ENCODE peak calls at places on chromosomes 11 and 22, in five cellular contexts. S is DND-41, V is left ventricle myocardium inferior, D is IMR-90, I is right lobe of liver. B is an unnamed sample. For H3K9me3, the result is how much of the 10 kb centered on the place peaks cover.

GRCh38 chr11:32960553-32961164 is 55.0 kb upstream of the DEPDC7 start:
- DNase-seq in S (no peak), V (no peak), D (peak), I (no peak), B (no peak)

GRCh38 chr22:36569999-36570398 is 41.0 kb upstream of the EIF3D start:
- DNase-seq in S (no peak), V (no peak), D (peak), I (no peak), B (no peak)

GRCh38 chr11:12801976-12802375 is 127.8 kb downstream of the TEAD1 start:
- DNase-seq in S (no peak), V (no peak), D (no peak), I (no peak), B (no peak)

GRCh38 chr11:78946945-78947914 is 372.6 kb upstream of the NARS2 start:
- DNase-seq in S (no peak), V (no peak), D (no peak), I (no peak), B (no peak)

GRCh38 chr11:2248762-2249161 is 21.6 kb downstream of the ASCL2 start:
- DNase-seq in S (no peak), V (no peak), D (no peak), I (no peak), B (no peak)

GRCh38 chr11:2122907-2123627 is 16.1 kb downstream of the IGF2 start:
- DNase-seq in S (no peak), V (no peak), D (no peak), I (peak), B (no peak)

GRCh38 chr11:60206616-60207015 is 23.7 kb upstream of the MS4A6A start:
- DNase-seq in S (no peak), V (no peak), D (no peak), I (no peak), B (no peak)

GRCh38 chr22:50718352-50718709 is 19.7 kb upstream of the ACR start:
- DNase-seq in S (no peak), V (no peak), D (no peak), I (no peak), B (no peak)

GRCh38 chr11:128171496-128171895 is 415.9 kb downstream of the ETS1 start:
- DNase-seq in S (no peak), V (no peak), D (peak), I (no peak), B (no peak)

GRCh38 chr11:73401217-73401923 is 25.2 kb downstream of the RELT start:
- DNase-seq in S (no peak), V (no peak), D (no peak), I (no peak), B (no peak)

GRCh38 chr11:130118636-130119387 is 40.8 kb upstream of the ST14 start:
- DNase-seq in S (peak), V (no peak), D (no peak), I (no peak), B (no peak)

GRCh38 chr11:128694618-128695481 is 978 bp downstream of the FLI1 start:
- DNase-seq in S (peak), V (no peak), D (no peak), I (peak), B (no peak)

GRCh38 chr11:119518746-119519382 is 95.9 kb upstream of the THY1 start:
- DNase-seq in S (peak), V (no peak), D (peak), I (no peak), B (no peak)

GRCh38 chr11:106236295-106236694 is 158.8 kb downstream of the AASDHPPT start:
- DNase-seq in S (no peak), V (no peak), D (no peak), I (no peak), B (no peak)

GRCh38 chr11:14423633-14424032 is 64.7 kb upstream of the RRAS2 start:
- DNase-seq in S (peak), V (no peak), D (peak), I (no peak), B (no peak)

GRCh38 chr11:59556883-59557205 is 45.5 kb downstream of the OR4D9 start:
- DNase-seq in S (no peak), V (no peak), D (no peak), I (no peak), B (no peak)

GRCh38 chr11:12377106-12377823 is at the start of gene PARVA:
- DNase-seq in S (no peak), V (peak), D (peak), I (peak), B (no peak)

GRCh38 chr22:24134090-24134846 is 47.0 kb upstream of the SUSD2 start:
- DNase-seq in S (peak), V (peak), D (no peak), I (no peak), B (peak)

GRCh38 chr22:27476729-27477128 is 324.8 kb downstream of the MN1 start:
- DNase-seq in S (no peak), V (no peak), D (peak), I (no peak), B (no peak)

GRCh38 chr22:31451709-31452571 is 37.7 kb downstream of the EIF4ENIF1 start:
- DNase-seq in S (no peak), V (no peak), D (peak), I (no peak), B (no peak)
- TF ChIP-seq CTCF in S (peak), V (peak), D (peak), I (peak), B (peak)

DNA sequence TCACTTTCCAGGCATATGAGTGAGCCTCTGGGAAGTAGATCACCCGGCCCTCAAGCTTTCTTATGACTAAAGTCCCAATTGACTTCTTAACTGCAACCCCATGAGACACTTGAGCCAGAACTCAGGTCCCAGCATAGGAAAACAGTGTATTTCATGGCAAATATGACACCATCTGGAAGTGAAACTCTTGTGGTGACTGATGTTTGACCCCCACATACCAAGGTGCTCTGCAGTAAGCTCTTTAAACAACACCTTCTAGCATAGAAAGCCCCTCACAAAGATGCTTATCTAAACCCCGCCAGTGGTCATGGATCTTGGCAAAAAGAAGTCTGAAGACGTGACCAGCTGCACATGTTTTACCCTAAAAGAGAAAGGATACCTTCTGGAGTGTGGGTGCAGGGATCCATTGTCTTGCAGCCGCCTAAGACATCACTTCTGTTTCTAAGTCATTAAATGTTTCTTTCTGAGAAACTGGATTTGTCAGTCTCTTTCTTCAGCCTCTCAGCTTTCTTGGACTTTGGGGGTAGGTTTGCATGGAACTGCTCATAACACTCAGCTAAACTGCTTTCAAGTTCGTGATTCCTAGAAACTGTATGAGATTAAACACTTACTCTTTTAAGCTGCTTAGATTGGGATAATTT is 7.4 kb upstream of the PELI3 start:
- DNase-seq in S (no peak), V (no peak), D (no peak), I (no peak), B (no peak)
- H3K27ac ChIP-seq in S (no peak), V (no peak), D (no peak), I (no peak), B (no peak)

GRCh38 chr22:49541451-49542230 is 286.0 kb downstream of the BRD1 start:
- DNase-seq in S (no peak), V (no peak), D (no peak), I (no peak), B (no peak)
- H3K9me3 ChIP-seq in S (under half), V (under half), D (half or more), I (under half), B (under half)

GRCh38 chr11:18564149-18564548 is 24.4 kb downstream of the UEVLD start:
- DNase-seq in S (no peak), V (no peak), D (no peak), I (no peak), B (no peak)

GRCh38 chr11:18566406-18566805 is 22.1 kb downstream of the UEVLD start:
- DNase-seq in S (no peak), V (no peak), D (peak), I (no peak), B (no peak)

GRCh38 chr11:18567081-18567480 is 21.5 kb downstream of the UEVLD start:
- DNase-seq in S (no peak), V (no peak), D (peak), I (no peak), B (no peak)

GRCh38 chr11:18563090-18563730 is 25.3 kb downstream of the UEVLD start:
- DNase-seq in S (no peak), V (no peak), D (no peak), I (no peak), B (no peak)
- TF ChIP-seq CTCF in S (no peak), V (no peak), D (no peak), I (no peak), B (no peak)

DNA sequence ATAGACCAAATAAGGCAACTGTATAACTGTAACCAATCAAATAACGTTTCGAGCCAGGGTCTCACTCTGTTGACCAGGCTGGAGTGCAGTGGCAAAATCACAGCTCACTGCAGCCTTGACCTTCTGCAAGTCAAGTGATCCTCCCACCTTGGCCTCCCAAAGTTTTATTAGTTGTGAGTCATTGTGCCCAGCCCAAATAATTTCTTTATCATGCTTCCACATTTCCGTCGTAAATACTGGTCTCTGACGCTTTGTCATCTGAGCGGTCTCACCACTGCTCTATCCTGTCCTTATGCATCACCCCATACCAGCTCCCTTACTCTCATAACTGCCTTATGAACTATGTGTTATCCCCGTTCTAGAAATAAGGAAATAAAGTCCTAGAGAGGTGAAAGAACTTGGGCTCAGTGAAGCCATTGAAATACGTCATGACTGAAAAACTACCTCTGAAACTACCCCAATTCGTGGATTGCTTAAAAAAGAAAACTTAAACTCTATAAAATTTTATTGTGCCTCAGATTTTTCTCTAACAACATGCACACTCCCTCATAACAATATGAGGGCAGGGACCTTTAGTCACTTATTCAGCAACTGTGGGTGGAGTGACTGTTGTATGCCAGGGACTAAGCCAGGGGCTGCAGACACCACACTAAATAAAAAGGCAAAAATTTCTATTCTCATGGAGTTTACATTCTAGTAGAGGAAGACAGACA is 15.8 kb upstream of the RTN4RL2 start:
- DNase-seq in S (no peak), V (no peak), D (no peak), I (no peak), B (no peak)
- H3K27ac ChIP-seq in S (no peak), V (no peak), D (no peak), I (no peak), B (no peak)

GRCh38 chr22:47918936-47919505 is 1156.6 kb downstream of the TBC1D22A start:
- DNase-seq in S (peak), V (no peak), D (no peak), I (no peak), B (no peak)

GRCh38 chr22:47918276-47918928 is 1156.0 kb downstream of the TBC1D22A start:
- DNase-seq in S (peak), V (no peak), D (no peak), I (no peak), B (no peak)

GRCh38 chr22:47921906-47922305 is 1159.5 kb downstream of the TBC1D22A start:
- DNase-seq in S (no peak), V (no peak), D (no peak), I (no peak), B (no peak)

GRCh38 chr22:47920380-47920959 is 1158.0 kb downstream of the TBC1D22A start:
- DNase-seq in S (no peak), V (no peak), D (no peak), I (no peak), B (no peak)

DNA sequence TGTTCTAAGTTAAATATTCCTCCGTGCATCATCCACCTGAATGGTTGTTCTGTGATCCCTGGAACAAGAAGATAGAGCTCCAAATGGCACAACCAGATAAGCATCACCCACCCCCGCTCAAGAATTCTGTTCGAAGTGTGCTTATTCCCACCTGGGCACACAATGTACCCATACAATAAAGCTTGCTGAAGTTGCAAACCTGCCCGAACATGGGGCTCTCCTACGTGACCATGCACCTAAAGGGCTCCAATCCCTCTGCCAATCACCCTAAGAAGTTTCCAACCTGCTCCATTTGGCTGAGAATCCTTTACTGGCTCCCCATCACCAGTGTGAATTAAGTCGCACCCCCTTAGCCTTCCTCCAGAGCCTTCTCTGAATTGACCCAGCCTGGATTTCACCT is 1157.4 kb downstream of the TBC1D22A start:
- DNase-seq in S (no peak), V (no peak), D (no peak), I (no peak), B (no peak)
- H3K9me3 ChIP-seq in S (under half), V (under half), D (half or more), I (under half), B (under half)

GRCh38 chr11:20595101-20595500 is 4.3 kb upstream of the SLC6A5 start:
- DNase-seq in S (no peak), V (no peak), D (no peak), I (no peak), B (no peak)

GRCh38 chr11:20598487-20598886 is 921 bp upstream of the SLC6A5 start:
- DNase-seq in S (no peak), V (no peak), D (no peak), I (no peak), B (no peak)

GRCh38 chr11:20597924-20598484 is 1.4 kb upstream of the SLC6A5 start:
- DNase-seq in S (no peak), V (no peak), D (no peak), I (no peak), B (no peak)

GRCh38 chr11:20597137-20597923 is 2.1 kb upstream of the SLC6A5 start:
- DNase-seq in S (no peak), V (no peak), D (no peak), I (no peak), B (no peak)

DNA sequence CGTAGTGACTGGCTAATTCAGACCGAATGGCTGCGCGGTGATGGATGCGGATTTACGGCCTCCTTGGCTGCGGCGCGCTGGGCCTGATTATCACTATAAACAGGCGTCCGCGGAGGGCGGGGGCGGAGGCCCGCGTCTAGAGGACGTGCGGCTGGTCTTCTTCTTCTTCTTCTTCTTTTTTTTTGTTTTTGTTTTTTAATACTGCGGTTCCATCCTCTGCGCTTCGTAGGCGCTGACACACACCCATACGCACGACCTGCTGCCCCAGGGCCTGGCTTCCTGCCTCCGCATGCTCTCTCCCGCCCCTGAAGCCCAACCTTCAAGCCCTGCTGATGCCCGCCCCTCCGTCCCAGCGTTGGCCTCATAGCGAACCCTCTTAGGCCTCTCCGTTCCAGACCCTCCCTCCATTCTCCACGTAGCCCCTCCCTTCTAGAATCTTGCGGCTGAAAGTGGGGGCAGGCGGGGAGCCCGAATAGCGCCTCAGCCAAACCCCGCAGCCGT is 2.7 kb upstream of the SLC6A5 start:
- DNase-seq in S (no peak), V (no peak), D (no peak), I (no peak), B (no peak)
- TF ChIP-seq CTCF in S (no peak), V (no peak), D (no peak), I (no peak), B (no peak)

B was measured in CD4-positive, alpha-beta T cell.